ENCODE peak calls at places on chromosomes 12 and 14, in seven cellular contexts. Y, R, I, J, T, O and F are unnamed samples.

GRCh38 chr12:55933799-55934174 is 2.8 kb downstream of the DGKA start:
- DNase-seq in Y (no peak), R (no peak), I (no peak), J (no peak), T (no peak), O (no peak), F (no peak)

GRCh38 chr14:77903233-77903632 is 103.3 kb downstream of the ADCK1 start:
- DNase-seq in Y (no peak), R (no peak), I (no peak), J (peak; percentile 44), T (no peak), O (no peak), F (no peak)

GRCh38 chr12:47828967-47829482 is 9.3 kb upstream of the HDAC7 start:
- DNase-seq in Y (peak; percentile 77), R (peak; percentile 96), I (peak; percentile 88), J (peak; percentile 68), T (peak; percentile 95), O (peak; percentile 33), F (peak; percentile 87)

GRCh38 chr12:94714378-94714777 is 64.0 kb upstream of the TMCC3 start:
- DNase-seq in Y (peak; percentile 95), R (no peak), I (no peak), J (no peak), T (no peak), O (no peak), F (peak; percentile 56)

GRCh38 chr12:48991247-48992050 is 7.7 kb downstream of the DDN start:
- DNase-seq in Y (no peak), R (no peak), I (no peak), J (no peak), T (no peak), O (no peak), F (no peak)

GRCh38 chr12:111034148-111034910 is 114.0 kb upstream of the MYL2 start:
- DNase-seq in Y (no peak), R (no peak), I (no peak), J (no peak), T (peak; percentile 38), O (peak; percentile 41), F (no peak)

GRCh38 chr12:54987611-54988231 is 3.2 kb upstream of the TESPA1 start:
- DNase-seq in Y (no peak), R (no peak), I (no peak), J (no peak), T (no peak), O (no peak), F (no peak)

GRCh38 chr14:101361451-101362433 is 199.6 kb upstream of the DIO3 start:
- DNase-seq in Y (no peak), R (peak; percentile 61), I (peak; percentile 55), J (no peak), T (no peak), O (no peak), F (peak; percentile 28)

GRCh38 chr12:120257041-120257821 is 8.3 kb downstream of the PXN start:
- DNase-seq in Y (peak; percentile 98), R (peak; percentile 83), I (no peak), J (peak; percentile 84), T (peak; percentile 76), O (no peak), F (peak; percentile 57)

GRCh38 chr14:104548802-104549535 is 30.6 kb upstream of the C14orf180 start:
- DNase-seq in Y (no peak), R (peak; percentile 21), I (no peak), J (no peak), T (no peak), O (no peak), F (no peak)

GRCh38 chr12:24679135-24679534 is 269.8 kb downstream of the BCAT1 start:
- DNase-seq in Y (no peak), R (no peak), I (no peak), J (no peak), T (no peak), O (peak; percentile 18), F (no peak)

GRCh38 chr12:46342562-46343033 is 30.0 kb downstream of the SLC38A2 start:
- DNase-seq in Y (peak; percentile 66), R (no peak), I (no peak), J (peak; percentile 49), T (peak; percentile 63), O (no peak), F (no peak)

GRCh38 chr14:101707285-101707842 is 54.1 kb upstream of the PPP2R5C start:
- DNase-seq in Y (peak; percentile 82), R (no peak), I (no peak), J (peak; percentile 67), T (no peak), O (peak; percentile 59), F (no peak)

GRCh38 chr12:19915392-19916192 is 452.7 kb upstream of the PDE3A start:
- DNase-seq in Y (peak; percentile 85), R (no peak), I (no peak), J (no peak), T (no peak), O (no peak), F (no peak)

GRCh38 chr12:89166525-89166934 is 185.8 kb downstream of the DUSP6 start:
- DNase-seq in Y (peak; percentile 93), R (no peak), I (no peak), J (peak; percentile 15), T (no peak), O (no peak), F (no peak)

GRCh38 chr14:75864352-75864751 is 117.4 kb downstream of the TGFB3 start:
- DNase-seq in Y (no peak), R (no peak), I (no peak), J (peak; percentile 87), T (no peak), O (no peak), F (no peak)

GRCh38 chr12:74415633-74416032 is 122.0 kb upstream of the ATXN7L3B start:
- DNase-seq in Y (peak; percentile 19), R (no peak), I (no peak), J (peak; percentile 10), T (no peak), O (no peak), F (no peak)

GRCh38 chr14:34965912-34966311 is 16.9 kb upstream of the SRP54 start:
- DNase-seq in Y (no peak), R (no peak), I (no peak), J (no peak), T (no peak), O (no peak), F (no peak)

GRCh38 chr14:92366237-92366636 is 43.3 kb downstream of the SLC24A4 start:
- DNase-seq in Y (no peak), R (no peak), I (no peak), J (no peak), T (no peak), O (no peak), F (no peak)

GRCh38 chr14:94412671-94413638 is 24.6 kb upstream of the SERPINA1 start:
- DNase-seq in Y (no peak), R (no peak), I (no peak), J (no peak), T (no peak), O (no peak), F (no peak)
- TF ChIP-seq CTCF in Y (no peak), R (no peak), I (no peak), J (peak; percentile 29), T (no peak), O (no peak), F (no peak)

DNA sequence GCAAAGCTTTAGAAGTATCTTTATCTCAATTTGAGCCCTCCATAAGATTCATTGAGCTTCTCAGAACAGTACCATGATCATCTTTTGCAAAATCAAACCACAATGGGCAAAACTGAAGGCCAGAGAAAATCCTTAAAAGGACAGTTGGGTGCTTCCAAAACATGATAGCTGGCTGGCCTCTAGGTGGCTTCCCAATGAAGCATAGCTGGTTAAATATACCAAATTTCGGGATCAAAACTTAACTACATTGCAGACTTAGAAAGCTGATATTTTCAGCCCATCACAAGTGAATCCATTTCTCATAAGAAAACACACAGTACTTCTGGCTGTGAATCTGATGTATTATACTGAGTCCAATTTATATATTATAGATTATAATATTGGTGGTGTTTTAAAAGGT is 15.3 kb upstream of the PIK3C2G start:
- DNase-seq in Y (no peak), R (no peak), I (no peak), J (no peak), T (no peak), O (no peak), F (no peak)
- TF ChIP-seq CTCF in Y (no peak), R (no peak), I (no peak), J (peak; percentile 64), T (no peak), O (peak; percentile 38), F (no peak)

GRCh38 chr12:3215410-3215975 is 138.3 kb downstream of the TSPAN9 start:
- DNase-seq in Y (no peak), R (no peak), I (no peak), J (no peak), T (no peak), O (no peak), F (no peak)

GRCh38 chr12:3213171-3213570 is 136.0 kb downstream of the TSPAN9 start:
- DNase-seq in Y (no peak), R (no peak), I (no peak), J (no peak), T (no peak), O (no peak), F (no peak)

GRCh38 chr12:3213768-3214167 is 136.6 kb downstream of the TSPAN9 start:
- DNase-seq in Y (no peak), R (no peak), I (no peak), J (no peak), T (no peak), O (no peak), F (no peak)

GRCh38 chr12:3216097-3216496 is 138.9 kb downstream of the TSPAN9 start:
- DNase-seq in Y (no peak), R (no peak), I (no peak), J (no peak), T (no peak), O (no peak), F (no peak)

GRCh38 chr12:3214508-3215365 is 137.6 kb downstream of the TSPAN9 start:
- DNase-seq in Y (no peak), R (no peak), I (no peak), J (no peak), T (no peak), O (no peak), F (no peak)
- TF ChIP-seq CTCF in Y (no peak), R (no peak), I (no peak), J (no peak), T (no peak), O (no peak), F (no peak)

DNA sequence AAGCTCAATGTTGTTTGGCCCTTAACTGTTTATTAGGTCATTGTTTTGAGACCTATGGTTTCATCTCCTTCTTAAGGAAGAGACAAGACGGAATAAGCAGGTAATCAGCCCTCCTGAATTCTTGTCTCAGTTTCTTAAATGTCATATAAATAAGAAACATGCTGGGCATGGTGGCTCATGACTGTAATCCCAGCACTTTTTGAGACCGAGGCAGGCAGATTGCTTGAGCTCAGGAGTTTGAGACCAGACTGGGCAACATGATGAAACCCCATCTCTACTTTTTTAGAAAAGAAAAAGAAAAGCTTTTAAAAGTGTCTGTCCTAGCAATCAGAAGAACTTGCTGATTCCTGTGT is 5.1 kb downstream of the MTRFR start:
- DNase-seq in Y (no peak), R (no peak), I (no peak), J (no peak), T (no peak), O (no peak), F (no peak)
- TF ChIP-seq CTCF in Y (no peak), R (no peak), I (no peak), J (peak; percentile 32), T (no peak), O (peak; percentile 26), F (no peak)